ENCODE peak calls at places on chromosomes 4 and X, in eight cellular contexts. M, J, Q, C, Z, S, F and X are unnamed samples.
A peak's percentile ranks its signal among the peaks of the same experiment; 100 is the strongest.

GRCh38 chr4:123524958-123525628 is 128.5 kb downstream of the SPRY1 start:
- DNase-seq in M (no peak), J (no peak), Q (no peak), C (no peak), Z (peak; percentile 25), S (no peak), F (no peak), X (peak; percentile 47)

GRCh38 chr4:10917475-10918103 is 233.0 kb upstream of the CLNK start:
- DNase-seq in M (no peak), J (peak; percentile 32), Q (peak; percentile 53), C (no peak), Z (peak; percentile 22), S (peak; percentile 56), F (no peak), X (peak; percentile 8)

GRCh38 chr4:74415602-74416300 is 29.2 kb upstream of the AREG start:
- DNase-seq in M (no peak), J (no peak), Q (no peak), C (peak; percentile 54), Z (no peak), S (no peak), F (no peak), X (no peak)

GRCh38 chrX:108437789-108438623 is at the start of gene COL4A6:
- DNase-seq in M (no peak), J (no peak), Q (no peak), C (no peak), Z (peak; percentile 47), S (peak; percentile 1), F (no peak), X (no peak)

GRCh38 chrX:149259241-149259640 is 245.9 kb downstream of the IDS start:
- DNase-seq in M (no peak), J (peak; percentile 58), Q (no peak), C (peak; percentile 48), Z (no peak), S (no peak), F (no peak), X (peak; percentile 53)

GRCh38 chr4:41619161-41619560 is 81.2 kb downstream of the LIMCH1 start:
- DNase-seq in M (no peak), J (no peak), Q (no peak), C (no peak), Z (no peak), S (no peak), F (no peak), X (no peak)

GRCh38 chrX:68732906-68733493 is 85.5 kb downstream of the STARD8 start:
- DNase-seq in M (peak; percentile 58), J (peak; percentile 17), Q (no peak), C (peak; percentile 60), Z (peak; percentile 71), S (peak; percentile 58), F (no peak), X (peak; percentile 56)

GRCh38 chrX:16160729-16161128 is 6.6 kb upstream of the MAGEB17 start:
- DNase-seq in M (no peak), J (peak; percentile 95), Q (peak; percentile 56), C (peak; percentile 82), Z (no peak), S (no peak), F (peak; percentile 46), X (peak; percentile 54)

GRCh38 chr4:75555294-75556164 is at the start of gene ODAPH:
- DNase-seq in M (no peak), J (peak; percentile 92), Q (peak; percentile 68), C (peak; percentile 40), Z (peak; percentile 38), S (no peak), F (no peak), X (peak; percentile 71)

GRCh38 chr4:95985051-95985450 is 145.2 kb downstream of the PDHA2 start:
- DNase-seq in M (no peak), J (no peak), Q (no peak), C (no peak), Z (no peak), S (no peak), F (no peak), X (no peak)

GRCh38 chr4:54913751-54914526 is 211.5 kb downstream of the KDR start:
- DNase-seq in M (peak; percentile 26), J (no peak), Q (no peak), C (peak; percentile 19), Z (peak; percentile 57), S (peak; percentile 13), F (no peak), X (no peak)

GRCh38 chr4:160299608-160300007 is 1196.7 kb downstream of the RAPGEF2 start:
- DNase-seq in M (no peak), J (no peak), Q (no peak), C (no peak), Z (no peak), S (no peak), F (no peak), X (peak; percentile 20)

GRCh38 chr4:184030764-184031163 is 125.7 kb downstream of the STOX2 start:
- DNase-seq in M (no peak), J (no peak), Q (no peak), C (no peak), Z (no peak), S (peak; percentile 29), F (no peak), X (no peak)

GRCh38 chr4:59122626-59123025 is 2012.4 kb upstream of the IGFBP7 start:
- DNase-seq in M (no peak), J (no peak), Q (no peak), C (no peak), Z (no peak), S (no peak), F (no peak), X (no peak)

GRCh38 chr4:42331040-42331439 is 66.2 kb upstream of the SHISA3 start:
- DNase-seq in M (no peak), J (no peak), Q (no peak), C (no peak), Z (no peak), S (no peak), F (no peak), X (no peak)

GRCh38 chr4:144575181-144575580 is 70.8 kb upstream of the HHIP start:
- DNase-seq in M (no peak), J (no peak), Q (no peak), C (peak; percentile 80), Z (peak; percentile 15), S (no peak), F (no peak), X (no peak)

DNA sequence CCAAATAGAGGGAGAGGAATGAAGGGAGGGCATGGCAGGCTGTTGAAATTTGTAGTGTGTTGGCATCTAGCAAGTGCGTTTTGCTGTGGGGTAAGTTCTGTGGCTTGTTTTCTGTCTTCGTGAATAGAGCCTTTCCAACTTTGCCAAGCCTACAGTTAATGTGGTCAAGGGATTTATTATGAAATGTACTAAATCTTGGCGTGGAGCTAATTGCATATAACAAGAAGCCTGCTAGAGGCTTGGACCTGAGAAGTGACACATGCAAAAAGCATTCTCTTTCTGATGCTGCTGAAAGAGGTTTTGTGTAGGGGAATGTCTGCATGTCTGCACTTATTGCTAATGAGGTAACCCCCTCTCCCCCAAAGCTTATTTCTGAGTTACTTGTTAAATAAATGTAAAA is 132.2 kb downstream of the BMPR1B start:
- DNase-seq in M (no peak), J (peak; percentile 97), Q (peak; percentile 96), C (peak; percentile 33), Z (peak; percentile 6), S (no peak), F (peak; percentile 72), X (peak; percentile 91)
- H3K4me3 ChIP-seq in M (no peak overlapping the region), J (no peak overlapping the region), Q (no peak overlapping the region), C (no peak overlapping the region), Z (no peak overlapping the region), S (no peak overlapping the region), F (no peak overlapping the region), X (no peak overlapping the region)

GRCh38 chrX:110002300-110003166 is at the start of gene TMEM164:
- DNase-seq in M (peak; percentile 83), J (peak; percentile 80), Q (peak; percentile 22), C (peak; percentile 74), Z (peak; percentile 83), S (peak; percentile 78), F (peak; percentile 13), X (peak; percentile 75)
- TF ChIP-seq CTCF in M (peak; percentile 28), J (no peak), Q (no peak), C (no peak), Z (no peak), S (no peak), F (no peak), X (no peak)

GRCh38 chr4:68372588-68372987 is 22.7 kb upstream of the YTHDC1 start:
- DNase-seq in M (no peak), J (peak; percentile 23), Q (no peak), C (peak; percentile 13), Z (no peak), S (no peak), F (no peak), X (peak; percentile 8)
- H3K4me3 ChIP-seq in M (peak overlapping the region; percentile 51), J (no peak overlapping the region), Q (no peak overlapping the region), C (no peak overlapping the region), Z (no peak overlapping the region), S (no peak overlapping the region), F (no peak overlapping the region), X (no peak overlapping the region)

DNA sequence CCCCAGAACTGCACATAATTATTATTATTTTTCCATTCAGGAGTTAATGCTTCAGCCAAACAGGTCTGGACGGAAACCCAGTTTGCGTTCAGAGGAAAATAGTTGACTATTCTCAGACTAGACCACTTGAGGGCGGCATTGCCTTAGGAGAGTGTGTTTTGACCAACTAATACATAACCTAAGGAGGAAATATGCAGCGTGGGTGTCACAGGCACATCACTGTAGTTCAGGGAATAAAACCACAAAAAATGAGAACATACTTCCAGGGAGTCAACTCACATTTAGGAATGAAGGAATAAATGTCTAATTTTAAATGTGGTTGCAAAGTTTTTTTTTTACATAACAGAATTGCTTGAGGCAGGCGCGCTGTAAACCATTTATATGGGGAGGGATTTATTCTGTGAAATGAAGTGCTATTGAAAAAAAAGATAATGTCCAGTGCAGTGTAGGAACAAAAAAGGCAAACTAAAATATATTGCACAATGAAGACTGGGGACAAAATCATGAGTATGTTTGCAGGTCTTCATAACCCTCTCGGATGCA is 93.3 kb downstream of the SYNPO2 start:
- DNase-seq in M (peak; percentile 67), J (peak; percentile 96), Q (peak; percentile 81), C (peak; percentile 90), Z (peak; percentile 84), S (peak; percentile 75), F (peak; percentile 96), X (peak; percentile 95)
- TF ChIP-seq CTCF in M (peak; percentile 81), J (peak; percentile 77), Q (peak; percentile 71), C (peak; percentile 65), Z (peak; percentile 87), S (peak; percentile 62), F (peak; percentile 74), X (peak; percentile 79)

DNA sequence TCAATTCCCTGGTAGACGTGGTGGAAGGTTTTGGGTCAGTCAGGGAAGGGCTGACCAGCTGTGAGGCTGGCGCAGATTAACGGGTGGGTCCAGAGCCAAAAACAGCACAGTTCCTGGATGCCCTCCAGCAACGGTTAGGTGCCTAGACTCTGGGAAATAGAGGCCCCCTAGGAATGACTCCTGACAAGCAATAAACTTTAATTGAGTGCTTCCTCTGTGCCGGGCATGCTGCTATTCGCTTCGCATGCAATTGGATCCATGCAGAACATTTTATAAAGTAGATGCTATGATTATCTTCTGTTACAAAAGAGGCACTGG is 36.0 kb downstream of the ETDC start:
- DNase-seq in M (peak; percentile 32), J (peak; percentile 50), Q (no peak), C (peak; percentile 68), Z (peak; percentile 26), S (peak; percentile 62), F (peak; percentile 63), X (peak; percentile 52)
- H3K4me3 ChIP-seq in M (peak overlapping the region; percentile 83), J (peak overlapping the region; percentile 67), Q (peak overlapping the region; percentile 57), C (peak overlapping the region; percentile 68), Z (peak overlapping the region; percentile 43), S (peak overlapping the region; percentile 74), F (peak overlapping the region; percentile 55), X (peak overlapping the region; percentile 77)